ENCODE peak calls at places on chromosomes 5 and 9, in four cellular contexts. K is hepatocyte; S is CD4-positive, alpha-beta T cell; L is HCT116. N is an unnamed sample. For H3K9me3, the result is how much of the 10 kb centered on the place peaks cover.

GRCh38 chr5:103867857-103868598 is 305.4 kb upstream of the NUDT12 start:
- DNase-seq in K (no peak), S (no peak), L (no peak), N (no peak)

GRCh38 chr5:16461782-16462181 is 3.8 kb downstream of the ZNF622 start:
- DNase-seq in K (no peak), L (no peak), S (no peak), N (no peak)

GRCh38 chr5:80216753-80217596 is 38.9 kb downstream of the SERINC5 start:
- DNase-seq in L (no peak), S (no peak), K (no peak), N (no peak)

GRCh38 chr9:26604076-26604662 is 288.4 kb downstream of the CAAP1 start:
- DNase-seq in K (no peak), S (no peak), L (no peak), N (no peak)

GRCh38 chr9:77648458-77649108 is 461 bp upstream of the GNA14 start:
- DNase-seq in L (no peak), K (peak), S (no peak), N (no peak)

GRCh38 chr9:18260527-18260926 is 213.4 kb upstream of the ADAMTSL1 start:
- DNase-seq in L (no peak), S (no peak), K (peak), N (no peak)

GRCh38 chr5:80031109-80031508 is 4.0 kb upstream of the THBS4 start:
- DNase-seq in S (no peak), K (no peak), L (no peak), N (no peak)

GRCh38 chr5:122126711-122127385 is 2.5 kb upstream of the ZNF474 start:
- DNase-seq in K (peak), L (no peak), S (no peak), N (no peak)

GRCh38 chr9:135131488-135131887 is 44.0 kb downstream of the OLFM1 start:
- DNase-seq in L (no peak), S (no peak), K (no peak), N (no peak)

GRCh38 chr9:93476924-93477323 is 23.5 kb upstream of the FAM120AOS start:
- DNase-seq in K (no peak), S (no peak), L (no peak), N (no peak)

GRCh38 chr9:23254404-23255184 is 571.4 kb downstream of the ELAVL2 start:
- DNase-seq in S (no peak), L (no peak), K (no peak), N (no peak)

GRCh38 chr5:43315262-43315661 is 2.0 kb upstream of the HMGCS1 start:
- DNase-seq in S (no peak), L (peak), K (peak), N (no peak)

GRCh38 chr5:72949481-72949880 is 6.4 kb upstream of the FCHO2 start:
- DNase-seq in K (no peak), L (no peak), S (no peak), N (no peak)

GRCh38 chr9:84697494-84698114 is 28.1 kb downstream of the NTRK2 start:
- DNase-seq in K (peak), S (peak), L (peak), N (peak)

GRCh38 chr9:27528278-27528885 is 1.2 kb downstream of the MOB3B start:
- DNase-seq in K (peak), S (peak), L (no peak), N (peak)

GRCh38 chr5:38651806-38652205 is 95.4 kb upstream of the LIFR start:
- DNase-seq in S (no peak), K (no peak), L (no peak), N (no peak)

GRCh38 chr5:123673107-123673506 is 161.1 kb downstream of the CSNK1G3 start:
- DNase-seq in S (no peak), L (no peak), K (peak), N (no peak)

GRCh38 chr5:179158556-179158955 is 98.4 kb downstream of the ZNF354C start:
- DNase-seq in S (no peak), K (no peak), L (no peak), N (no peak)
- H3K9me3 ChIP-seq in S (under half), K (under half), L (under half), N (under half)

DNA sequence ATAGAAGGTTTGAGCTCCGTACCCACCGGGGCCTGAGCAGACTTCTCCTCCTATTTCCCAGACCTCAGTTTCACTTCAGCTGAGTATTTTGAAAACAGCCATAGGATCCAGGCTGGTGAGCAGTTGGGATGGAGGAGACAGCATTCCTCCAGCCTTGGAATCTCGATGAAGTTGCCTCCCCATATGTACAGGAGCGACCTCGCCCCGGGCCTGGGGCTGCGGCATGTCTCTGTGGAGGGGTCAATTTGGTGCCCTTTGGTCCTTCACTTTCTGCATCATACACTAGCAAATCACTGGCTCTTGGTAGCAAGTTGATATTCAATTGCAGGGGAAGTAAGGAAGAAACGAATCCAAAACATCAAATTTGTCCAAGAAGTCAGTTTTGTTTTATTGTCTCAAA is 402.0 kb upstream of the IRX4 start:
- DNase-seq in S (no peak), K (no peak), L (no peak), N (no peak)
- H3K9me3 ChIP-seq in S (under half), K (under half), L (under half), N (under half)

GRCh38 chr5:4043135-4043534 is 447.5 kb downstream of the IRX1 start:
- DNase-seq in S (no peak), L (no peak), K (no peak), N (no peak)
- H3K9me3 ChIP-seq in S (under half), L (under half), K (under half), N (under half)

GRCh38 chr5:2300861-2301610 is 418.3 kb upstream of the IRX4 start:
- DNase-seq in K (no peak), S (no peak), L (no peak), N (no peak)

GRCh38 chr5:2302169-2302568 is 419.4 kb upstream of the IRX4 start:
- DNase-seq in S (no peak), K (no peak), L (no peak), N (no peak)

GRCh38 chr5:2300421-2300820 is 417.7 kb upstream of the IRX4 start:
- DNase-seq in L (no peak), S (no peak), K (no peak), N (no peak)

GRCh38 chr5:2306711-2307110 is 424.0 kb upstream of the IRX4 start:
- DNase-seq in S (no peak), K (no peak), L (no peak), N (no peak)

DNA sequence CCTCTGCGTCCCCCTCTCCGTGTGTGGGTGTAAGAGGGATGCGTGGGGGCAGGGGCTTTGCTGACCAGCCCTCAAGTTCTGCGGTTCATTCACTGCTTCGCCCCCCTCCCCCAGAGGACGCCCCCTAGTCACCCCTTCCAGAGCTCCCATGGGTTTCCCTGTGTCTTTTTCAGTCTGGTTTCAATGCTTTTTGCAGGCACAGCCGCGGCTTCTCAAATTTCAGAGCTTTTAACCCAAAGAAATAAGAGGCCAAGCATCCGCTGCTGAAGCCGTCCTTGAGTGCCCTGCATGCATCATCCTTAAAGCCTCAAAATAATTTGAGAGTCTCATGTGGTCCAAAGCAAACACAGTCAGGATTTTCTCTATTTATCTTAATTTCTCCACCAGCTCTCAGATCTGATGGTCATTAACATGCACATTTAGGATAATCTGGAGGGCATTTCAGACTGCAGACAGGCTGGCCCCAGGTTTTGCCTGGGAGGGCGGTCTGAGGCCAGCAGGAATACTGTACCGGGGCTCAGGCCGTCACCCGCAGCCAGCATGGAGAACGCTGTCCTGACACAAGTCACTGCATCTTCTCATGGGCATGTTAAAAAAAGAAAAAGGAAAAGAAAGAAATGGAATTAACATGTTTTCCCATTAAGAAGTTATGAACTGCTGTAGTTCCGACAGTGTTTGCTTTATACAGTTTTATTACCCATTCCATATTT is 420.8 kb upstream of the IRX4 start:
- DNase-seq in K (no peak), S (no peak), L (no peak), N (no peak)
- H3K9me3 ChIP-seq in K (under half), S (under half), L (under half), N (under half)

GRCh38 chr5:178309271-178310008 is 76.8 kb upstream of the PHYKPL start:
- DNase-seq in K (no peak), L (no peak), S (no peak), N (no peak)
- H3K9me3 ChIP-seq in K (under half), L (under half), S (under half), N (under half)

N was measured in T-helper 17 cell.